ENCODE peak calls at places on chromosomes 2 and 18, in four cellular contexts. O is heart right ventricle, V is ascending aorta, G is gastrocnemius medialis. R is an unnamed sample.

GRCh38 chr18:74731097-74731496 is 133.4 kb downstream of the ZNF407 start:
- DNase-seq in O (no peak), G (no peak), V (no peak), R (no peak)

GRCh38 chr2:39523308-39524044 is 86.4 kb upstream of the MAP4K3 start:
- DNase-seq in G (peak; percentile 51), O (no peak), V (no peak), R (no peak)

GRCh38 chr2:219951111-219951510 is 323.7 kb downstream of the SLC4A3 start:
- DNase-seq in O (no peak), G (no peak), V (no peak), R (no peak)

GRCh38 chr18:80157708-80158343 is 48.8 kb downstream of the ADNP2 start:
- DNase-seq in G (peak; percentile 39), O (peak; percentile 69), V (peak; percentile 85), R (peak; percentile 76)

GRCh38 chr2:63975437-63976124 is 43.6 kb downstream of the VPS54 start:
- DNase-seq in G (no peak), O (no peak), V (no peak), R (no peak)

GRCh38 chr2:10361220-10361588 is 58.5 kb downstream of the HPCAL1 start:
- DNase-seq in O (no peak), G (no peak), V (no peak), R (no peak)

GRCh38 chr18:23887493-23887892 is 127.1 kb upstream of the TTC39C start:
- DNase-seq in G (no peak), V (no peak), O (no peak), R (no peak)

GRCh38 chr2:190575263-190575662 is 40.7 kb upstream of the NEMP2 start:
- DNase-seq in G (no peak), O (no peak), V (no peak), R (no peak)

GRCh38 chr2:151943461-151943860 is 115.2 kb upstream of the ARL5A start:
- DNase-seq in G (no peak), O (no peak), V (no peak), R (no peak)

GRCh38 chr2:230922951-230923717 is 1.9 kb downstream of the GPR55 start:
- DNase-seq in G (no peak), O (no peak), V (peak; percentile 33), R (no peak)

DNA sequence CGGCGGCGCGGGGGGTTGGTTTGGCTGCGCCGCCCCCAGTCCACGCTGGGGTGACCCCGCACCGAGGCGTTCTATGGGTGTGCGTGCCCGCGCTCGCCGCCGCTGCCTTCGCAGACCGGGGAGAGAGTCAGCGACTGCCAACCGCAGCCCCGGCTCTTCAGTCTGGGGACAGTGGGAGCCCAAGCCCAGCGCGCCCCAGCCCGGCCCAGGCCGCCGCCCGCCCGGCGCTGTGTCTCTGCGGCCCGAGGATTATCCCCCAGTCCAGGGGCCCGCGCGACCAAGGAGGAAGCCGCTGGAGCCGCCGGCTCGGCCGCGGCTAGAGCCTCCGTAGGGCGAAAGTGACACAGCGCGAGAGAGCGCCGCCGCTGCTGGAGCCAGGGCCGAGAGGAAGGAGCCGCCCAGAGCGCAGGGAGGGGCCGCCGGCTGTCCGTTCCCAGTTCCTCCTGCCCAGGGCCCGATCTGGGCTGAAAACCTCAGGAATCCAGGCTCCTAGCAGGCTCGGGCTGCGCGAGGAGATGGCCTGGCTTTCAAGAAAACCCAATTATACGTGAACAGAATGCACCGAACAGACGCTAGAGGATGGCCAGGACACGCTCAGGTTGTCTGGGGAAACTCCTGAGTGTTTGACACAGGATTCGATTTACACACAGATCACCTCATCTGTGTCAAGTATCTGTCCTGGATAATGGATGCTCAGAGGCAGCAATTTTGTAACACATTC is 2.4 kb downstream of the CTIF start:
- DNase-seq in G (peak; percentile 52), V (peak; percentile 84), O (peak; percentile 84), R (peak; percentile 83)
- TF ChIP-seq CTCF in G (no peak), V (no peak), O (no peak), R (no peak)

DNA sequence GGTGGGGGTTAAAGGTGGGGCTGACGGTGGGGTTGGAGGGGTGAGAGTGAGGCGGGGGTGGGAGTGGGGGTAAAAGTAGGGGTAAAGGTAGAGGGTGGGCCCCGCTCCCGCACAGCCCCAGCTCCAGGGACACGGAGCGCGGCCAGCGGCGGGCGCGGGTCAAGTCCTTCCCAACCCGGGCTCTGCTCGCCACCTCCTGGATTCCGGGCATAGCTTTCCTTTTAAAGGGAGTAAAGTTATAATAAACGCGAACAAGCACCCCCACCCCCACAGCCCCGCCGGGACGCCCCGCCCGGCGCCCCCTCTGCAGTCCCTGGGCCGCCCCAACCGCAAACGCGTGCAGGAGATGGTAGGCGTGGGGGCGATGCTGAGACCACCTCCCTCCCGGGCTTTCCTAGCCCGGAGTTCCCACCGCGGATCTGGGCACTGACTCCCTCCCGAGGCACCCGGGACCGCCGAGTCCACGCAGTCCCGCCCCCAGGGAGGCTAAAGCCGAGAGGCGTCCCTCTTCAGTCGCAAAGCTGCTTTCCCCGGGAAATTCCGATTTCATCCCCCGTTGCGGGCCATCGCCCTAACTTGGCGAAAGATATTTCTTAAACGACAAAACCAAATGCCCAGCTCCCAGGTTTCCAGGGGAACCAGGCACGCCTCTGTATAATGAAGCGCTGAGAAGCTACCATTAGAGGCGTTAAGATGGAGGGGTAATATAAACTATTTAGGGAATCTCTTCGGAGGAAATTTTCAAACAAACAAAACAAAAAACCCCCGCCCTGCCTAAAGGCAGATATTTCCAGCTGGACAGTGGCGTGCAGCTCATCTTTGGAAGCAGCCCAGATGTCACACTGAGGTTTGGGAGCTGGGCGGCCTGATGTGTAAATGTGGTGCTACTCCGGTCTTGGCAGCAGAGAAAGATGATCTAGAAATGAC is at the start of gene LIMS2:
- DNase-seq in O (peak; percentile 68), G (no peak), V (peak; percentile 82), R (peak; percentile 68)
- H3K27ac ChIP-seq in O (peak within 1 kb of the TSS; percentile 88), G (peak within 1 kb of the TSS; percentile 70), V (peak within 1 kb of the TSS; percentile 92), R (peak within 1 kb of the TSS; percentile 99)

GRCh38 chr18:2847341-2848144 is 737 bp downstream of the EMILIN2 start:
- DNase-seq in O (peak; percentile 52), V (peak; percentile 73), G (no peak), R (peak; percentile 42)

GRCh38 chr18:2848879-2849254 is 2.1 kb downstream of the EMILIN2 start:
- DNase-seq in V (no peak), G (no peak), O (no peak), R (no peak)

GRCh38 chr18:2846241-2846637 is 567 bp upstream of the EMILIN2 start:
- DNase-seq in O (no peak), G (no peak), V (no peak), R (no peak)

GRCh38 chr18:2846638-2847340 is at the start of gene EMILIN2:
- DNase-seq in G (peak; percentile 21), V (peak; percentile 93), O (peak; percentile 72), R (peak; percentile 75)

DNA sequence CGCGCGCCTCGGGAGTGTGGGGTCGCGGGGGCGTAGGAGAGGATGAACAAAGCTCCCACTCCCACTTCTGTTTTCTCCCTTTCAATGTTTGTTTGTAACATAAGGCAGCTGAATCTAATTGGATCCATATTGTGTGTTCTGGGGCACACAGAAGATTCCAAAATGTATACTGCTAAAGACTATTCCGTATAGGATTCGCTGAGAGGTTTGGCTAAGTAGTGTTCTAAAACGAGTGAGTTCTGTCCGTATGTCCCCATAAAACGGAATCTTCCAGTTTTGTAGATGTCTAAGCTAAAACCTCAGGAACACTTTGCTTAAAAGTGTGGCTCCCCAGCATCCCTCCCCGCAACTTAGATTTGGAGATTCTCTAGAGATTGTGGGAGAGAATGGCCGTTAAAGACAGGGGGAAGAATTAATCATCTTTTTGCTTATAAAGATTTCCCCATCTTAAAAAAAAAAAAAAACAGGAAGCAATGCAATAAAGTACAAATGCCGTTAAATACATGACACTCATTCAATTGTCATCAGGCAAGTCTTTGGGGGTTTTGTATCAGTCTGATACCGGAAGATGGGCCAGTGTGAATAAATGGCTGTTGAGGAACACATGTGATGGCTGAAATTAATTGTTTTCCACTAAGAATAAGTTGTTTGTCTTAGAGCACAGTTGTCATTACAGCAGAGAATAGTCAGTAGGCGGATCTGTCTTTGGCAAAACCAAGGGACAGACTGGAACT is 1.5 kb downstream of the EMILIN2 start:
- DNase-seq in G (no peak), V (no peak), O (no peak), R (no peak)
- H3K4me3 ChIP-seq in G (peak overlapping the region; percentile 36), V (peak overlapping the region; percentile 77), O (peak overlapping the region; percentile 65), R (peak overlapping the region; percentile 75)

GRCh38 chr2:34738691-34739090 is 1139.6 kb upstream of the FAM98A start:
- DNase-seq in V (no peak), G (no peak), O (no peak), R (no peak)
- TF ChIP-seq CTCF in V (no peak), G (no peak), O (no peak), R (no peak)

GRCh38 chr2:235004289-235004903 is 52.6 kb downstream of the SH3BP4 start:
- DNase-seq in V (no peak), G (no peak), O (no peak), R (no peak)

GRCh38 chr2:235005023-235005422 is 53.2 kb downstream of the SH3BP4 start:
- DNase-seq in V (no peak), G (no peak), O (no peak), R (no peak)

GRCh38 chr2:235002198-235003095 is 50.6 kb downstream of the SH3BP4 start:
- DNase-seq in O (no peak), V (no peak), G (peak; percentile 34), R (no peak)

GRCh38 chr2:235001237-235002133 is 49.7 kb downstream of the SH3BP4 start:
- DNase-seq in G (no peak), V (no peak), O (no peak), R (no peak)

DNA sequence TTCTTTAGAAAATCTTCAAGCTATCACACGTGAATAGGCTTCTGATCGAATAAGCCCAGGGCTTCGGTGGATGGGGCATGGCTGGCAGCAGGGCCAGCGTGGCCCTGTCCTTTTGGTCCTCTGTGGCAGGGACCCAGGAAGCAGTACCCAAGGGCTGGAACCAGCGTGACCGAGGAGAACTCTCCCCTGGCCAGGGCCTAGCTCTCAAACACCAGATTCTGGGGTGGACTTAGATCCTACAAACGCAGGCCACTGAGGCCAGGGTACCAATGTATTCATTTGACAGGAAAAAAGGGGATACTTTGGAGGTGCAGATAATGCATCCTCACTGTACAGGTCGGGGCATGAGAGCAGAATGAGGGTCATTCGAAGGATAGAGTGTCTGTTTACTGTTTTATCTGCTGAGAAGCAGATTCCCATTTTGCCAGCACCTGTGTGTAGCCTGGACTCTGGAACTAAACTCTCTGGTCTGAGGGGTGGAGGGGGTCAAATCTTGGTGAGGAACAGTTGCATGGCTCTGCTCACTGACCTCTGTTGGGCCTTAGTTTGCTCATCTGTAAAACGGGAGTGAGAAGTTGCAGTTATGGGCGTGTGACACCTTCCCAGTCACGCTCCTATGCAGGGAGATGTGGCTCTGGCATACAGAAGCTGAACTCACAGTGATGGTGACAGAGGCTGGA is 51.4 kb downstream of the SH3BP4 start:
- DNase-seq in G (no peak), O (no peak), V (no peak), R (no peak)
- H3K27ac ChIP-seq in G (peak overlapping the region; percentile 79), O (no peak overlapping the region), V (no peak overlapping the region), R (no peak overlapping the region)

DNA sequence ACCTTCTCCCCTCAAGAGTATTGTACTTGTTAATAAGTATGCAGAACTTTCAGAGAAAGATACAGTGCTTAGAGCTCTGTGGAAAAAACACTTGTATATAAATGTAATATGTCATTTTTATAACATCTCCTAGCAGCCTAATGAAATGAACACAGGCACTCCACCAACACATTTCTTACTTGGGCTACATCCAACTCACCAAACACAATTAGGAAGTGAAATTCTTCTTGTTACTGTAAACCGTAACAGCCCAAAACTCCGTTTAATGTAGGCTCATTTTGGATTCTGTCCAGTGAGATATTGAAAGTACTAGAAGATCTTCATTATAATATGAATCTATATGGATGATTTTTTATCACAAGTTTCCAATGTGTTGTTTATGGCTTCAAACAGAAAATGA is 306.9 kb upstream of the SLC8A1 start:
- DNase-seq in G (no peak), O (no peak), V (no peak), R (no peak)
- H3K4me3 ChIP-seq in G (no peak overlapping the region), O (no peak overlapping the region), V (no peak overlapping the region), R (peak overlapping the region; percentile 24)

R was measured in left ventricle myocardium inferior.